ENCODE peak calls at places on chromosomes 13 and 19, in four cellular contexts. One of them, this sample, is unnamed.

GRCh38 chr19:53989600-53990533 is 1.6 kb upstream of the CACNG6 start:
- DNase-seq in A549: peak; percentile 57
- DNase-seq in OCI-LY7: no peak
- DNase-seq in breast epithelium: no peak
- DNase-seq in this sample: no peak

GRCh38 chr19:56162258-56162657 is 13.6 kb upstream of the GALP start:
- DNase-seq in A549: no peak
- DNase-seq in breast epithelium: no peak
- DNase-seq in OCI-LY7: no peak
- DNase-seq in this sample: no peak

GRCh38 chr19:5484398-5485285 is 29.4 kb downstream of the ZNRF4 start:
- DNase-seq in A549: no peak
- DNase-seq in OCI-LY7: no peak
- DNase-seq in breast epithelium: no peak
- DNase-seq in this sample: no peak

GRCh38 chr13:35838356-35838755 is 292.8 kb downstream of the DCLK1 start:
- DNase-seq in breast epithelium: no peak
- DNase-seq in OCI-LY7: no peak
- DNase-seq in A549: no peak
- DNase-seq in this sample: no peak

GRCh38 chr13:57123660-57124059 is 17.1 kb upstream of the PRR20A start:
- DNase-seq in breast epithelium: no peak
- DNase-seq in A549: no peak
- DNase-seq in OCI-LY7: no peak
- DNase-seq in this sample: no peak

GRCh38 chr19:664913-665443 is 2.0 kb upstream of the RNF126 start:
- DNase-seq in A549: peak; percentile 86
- DNase-seq in OCI-LY7: peak; percentile 78
- DNase-seq in breast epithelium: peak; percentile 78
- DNase-seq in this sample: peak; percentile 91

GRCh38 chr13:97435794-97436193 is 1.8 kb downstream of the RAP2A start:
- DNase-seq in breast epithelium: no peak
- DNase-seq in OCI-LY7: peak; percentile 2
- DNase-seq in A549: no peak
- DNase-seq in this sample: peak; percentile 11

GRCh38 chr13:30486230-30487074 is 20.7 kb upstream of the HMGB1 start:
- DNase-seq in A549: no peak
- DNase-seq in breast epithelium: peak; percentile 69
- DNase-seq in OCI-LY7: no peak
- DNase-seq in this sample: no peak

GRCh38 chr19:37519890-37520289 is 13.2 kb downstream of the ZNF793 start:
- DNase-seq in A549: no peak
- DNase-seq in OCI-LY7: no peak
- DNase-seq in breast epithelium: no peak
- DNase-seq in this sample: no peak

GRCh38 chr13:94138831-94139230 is 340.7 kb downstream of the DCT start:
- DNase-seq in OCI-LY7: no peak
- DNase-seq in A549: no peak
- DNase-seq in breast epithelium: no peak
- DNase-seq in this sample: no peak

GRCh38 chr19:7376151-7376852 is 27.6 kb downstream of the ARHGEF18 start:
- DNase-seq in breast epithelium: no peak
- DNase-seq in OCI-LY7: no peak
- DNase-seq in A549: no peak
- DNase-seq in this sample: no peak

GRCh38 chr19:5472303-5472702 is 17.1 kb downstream of the ZNRF4 start:
- DNase-seq in A549: no peak
- DNase-seq in breast epithelium: no peak
- DNase-seq in OCI-LY7: no peak
- DNase-seq in this sample: no peak

GRCh38 chr19:6772028-6772865 is at the start of gene VAV1:
- DNase-seq in A549: no peak
- DNase-seq in OCI-LY7: peak; percentile 95
- DNase-seq in breast epithelium: no peak
- DNase-seq in this sample: peak; percentile 92

GRCh38 chr13:95481051-95481775 is 71.3 kb upstream of the CLDN10 start:
- DNase-seq in breast epithelium: no peak
- DNase-seq in A549: no peak
- DNase-seq in OCI-LY7: no peak
- DNase-seq in this sample: no peak

GRCh38 chr19:30783212-30783611 is 411.0 kb downstream of the ZNF536 start:
- DNase-seq in OCI-LY7: no peak
- DNase-seq in breast epithelium: no peak
- DNase-seq in A549: no peak
- DNase-seq in this sample: no peak

GRCh38 chr19:17078920-17079709 is 3.5 kb downstream of the MYO9B start:
- DNase-seq in breast epithelium: no peak
- DNase-seq in OCI-LY7: no peak
- DNase-seq in A549: no peak
- DNase-seq in this sample: no peak

GRCh38 chr13:114128624-114129522 is 3.5 kb downstream of the RASA3 start:
- DNase-seq in A549: no peak
- DNase-seq in breast epithelium: no peak
- DNase-seq in OCI-LY7: peak; percentile 80
- DNase-seq in this sample: peak; percentile 95

GRCh38 chr13:105048685-105049084 is 1486.8 kb downstream of the EFNB2 start:
- DNase-seq in breast epithelium: no peak
- DNase-seq in OCI-LY7: no peak
- DNase-seq in A549: no peak
- DNase-seq in this sample: peak; percentile 22

GRCh38 chr13:49298903-49299605 is 51.3 kb downstream of the CDADC1 start:
- DNase-seq in A549: no peak
- DNase-seq in OCI-LY7: no peak
- DNase-seq in breast epithelium: no peak
- DNase-seq in this sample: no peak

GRCh38 chr19:7673995-7674667 is 2.8 kb upstream of the MCEMP1 start:
- DNase-seq in breast epithelium: no peak
- DNase-seq in A549: peak; percentile 47
- DNase-seq in OCI-LY7: peak; percentile 66
- DNase-seq in this sample: no peak

GRCh38 chr13:23753523-23753922 is 135.7 kb downstream of the MIPEP start:
- DNase-seq in A549: no peak
- DNase-seq in breast epithelium: no peak
- DNase-seq in OCI-LY7: no peak
- DNase-seq in this sample: no peak

GRCh38 chr19:5073153-5073844 is 104.4 kb downstream of the KDM4B start:
- DNase-seq in breast epithelium: no peak
- DNase-seq in A549: no peak
- DNase-seq in OCI-LY7: no peak
- DNase-seq in this sample: no peak

GRCh38 chr13:64078025-64078424 is 2662.4 kb upstream of the PCDH20 start:
- DNase-seq in breast epithelium: no peak
- DNase-seq in A549: no peak
- DNase-seq in OCI-LY7: no peak
- DNase-seq in this sample: no peak

GRCh38 chr13:50406831-50407230 is 391.6 kb downstream of the KCNRG start:
- DNase-seq in breast epithelium: no peak
- DNase-seq in A549: no peak
- DNase-seq in OCI-LY7: peak; percentile 38
- DNase-seq in this sample: no peak

GRCh38 chr13:26978081-26978860 is 193.3 kb downstream of the USP12 start:
- DNase-seq in OCI-LY7: no peak
- DNase-seq in A549: no peak
- DNase-seq in breast epithelium: no peak
- DNase-seq in this sample: no peak

GRCh38 chr13:38686635-38687245 is at the start of gene FREM2:
- DNase-seq in OCI-LY7: no peak
- DNase-seq in A549: peak; percentile 3
- DNase-seq in breast epithelium: no peak
- DNase-seq in this sample: no peak

GRCh38 chr13:60396008-60396782 is 825 bp upstream of the TDRD3 start:
- DNase-seq in OCI-LY7: peak; percentile 93
- DNase-seq in breast epithelium: peak; percentile 84
- DNase-seq in A549: peak; percentile 69
- DNase-seq in this sample: peak; percentile 94

GRCh38 chr13:107124129-107124718 is 556.3 kb upstream of the ARGLU1 start:
- DNase-seq in breast epithelium: no peak
- DNase-seq in OCI-LY7: peak; percentile 29
- DNase-seq in A549: peak; percentile 1
- DNase-seq in this sample: no peak

GRCh38 chr19:51294977-51295375 is 16.5 kb upstream of the IGLON5 start:
- DNase-seq in breast epithelium: no peak
- DNase-seq in OCI-LY7: no peak
- DNase-seq in A549: no peak
- DNase-seq in this sample: no peak

GRCh38 chr13:45119469-45119989 is 781 bp upstream of the GTF2F2 start:
- DNase-seq in OCI-LY7: peak; percentile 52
- DNase-seq in breast epithelium: no peak
- DNase-seq in A549: no peak
- DNase-seq in this sample: peak; percentile 43

GRCh38 chr19:1756705-1757445 is 3.6 kb downstream of the ONECUT3 start:
- DNase-seq in breast epithelium: no peak
- DNase-seq in OCI-LY7: no peak
- DNase-seq in A549: no peak
- DNase-seq in this sample: no peak
- TF ChIP-seq CTCF in breast epithelium: no peak
- TF ChIP-seq CTCF in OCI-LY7: no peak
- TF ChIP-seq CTCF in A549: no peak
- TF ChIP-seq CTCF in this sample: no peak

GRCh38 chr13:42836930-42837329 is 55.5 kb downstream of the FAM216B start:
- DNase-seq in A549: peak; percentile 3
- DNase-seq in OCI-LY7: no peak
- DNase-seq in breast epithelium: no peak
- DNase-seq in this sample: no peak
- TF ChIP-seq CTCF in A549: no peak
- TF ChIP-seq CTCF in OCI-LY7: no peak
- TF ChIP-seq CTCF in breast epithelium: no peak
- TF ChIP-seq CTCF in this sample: no peak

GRCh38 chr19:10769533-10770491 is 51.9 kb downstream of the DNM2 start:
- DNase-seq in A549: no peak
- DNase-seq in OCI-LY7: peak; percentile 21
- DNase-seq in breast epithelium: no peak
- DNase-seq in this sample: no peak
- TF ChIP-seq CTCF in A549: peak; percentile 26
- TF ChIP-seq CTCF in OCI-LY7: peak; percentile 29
- TF ChIP-seq CTCF in breast epithelium: no peak
- TF ChIP-seq CTCF in this sample: no peak

GRCh38 chr19:15479391-15480345 is at the start of gene PGLYRP2:
- DNase-seq in A549: no peak
- DNase-seq in breast epithelium: peak; percentile 74
- DNase-seq in OCI-LY7: no peak
- DNase-seq in this sample: no peak
- TF ChIP-seq CTCF in A549: no peak
- TF ChIP-seq CTCF in breast epithelium: no peak
- TF ChIP-seq CTCF in OCI-LY7: no peak
- TF ChIP-seq CTCF in this sample: no peak

This sample was measured in GM20000.